ENCODE peak calls at places on chromosomes 6 and 20, in four cellular contexts. I is NCI-H1092, M is GM13977, N is RWPE1. S is an unnamed sample.

GRCh38 chr6:149856256-149856994 is 7.7 kb downstream of the LRP11 start:
- DNase-seq in I (no peak), M (no peak), N (no peak), S (no peak)

GRCh38 chr20:47354710-47355488 is 1.6 kb downstream of the ZMYND8 start:
- DNase-seq in I (no peak), M (no peak), N (peak), S (peak)

GRCh38 chr6:116662186-116662585 is 6.4 kb downstream of the ZUP1 start:
- DNase-seq in I (no peak), M (no peak), N (no peak), S (no peak)

GRCh38 chr20:62388839-62389600 is 2.1 kb downstream of the RPS21 start:
- DNase-seq in I (no peak), M (no peak), N (no peak), S (no peak)

GRCh38 chr6:4059115-4059777 is 19.7 kb downstream of the FAM217A start:
- DNase-seq in I (no peak), M (no peak), N (peak), S (no peak)

GRCh38 chr6:116438590-116439448 is 22.4 kb upstream of the CALHM6 start:
- DNase-seq in I (no peak), M (no peak), N (no peak), S (no peak)

GRCh38 chr6:78770766-78771165 is 96.6 kb upstream of the IRAK1BP1 start:
- DNase-seq in I (no peak), M (no peak), N (no peak), S (peak)

GRCh38 chr6:11460001-11460668 is 77.4 kb upstream of the TMEM170B start:
- DNase-seq in I (no peak), M (peak), N (no peak), S (no peak)

GRCh38 chr6:53044572-53044971 is 20.6 kb upstream of the FBXO9 start:
- DNase-seq in I (no peak), M (no peak), N (no peak), S (no peak)

GRCh38 chr6:9138856-9139426 is 703.6 kb upstream of the SLC35B3 start:
- DNase-seq in I (no peak), M (no peak), N (no peak), S (no peak)

GRCh38 chr6:42820509-42821340 is 38.9 kb downstream of the BICRAL start:
- DNase-seq in I (no peak), M (no peak), N (no peak), S (no peak)

GRCh38 chr6:29529956-29530355 is 29.6 kb downstream of the UBD start:
- DNase-seq in I (no peak), M (no peak), N (no peak), S (no peak)

GRCh38 chr6:157157228-157157627 is 166.1 kb downstream of the TMEM242 start:
- DNase-seq in I (no peak), M (no peak), N (no peak), S (no peak)

S was measured in HT-29.